ENCODE peak calls at places on chromosome 14, in five cellular contexts. One of them, this sample, is unnamed.

GRCh38 chr14:79383031-79383430 is 828.3 kb downstream of the DIO2 start:
- DNase-seq in activated T-helper 1 cell treated with Interleukin-2 at 50 U/mL for 16 hours: no peak
- DNase-seq in NCI-H460: no peak
- DNase-seq in AML-193: no peak
- DNase-seq in HCT116: no peak
- DNase-seq in this sample: no peak

GRCh38 chr14:99378782-99379214 is 101.9 kb downstream of the SETD3 start:
- DNase-seq in activated T-helper 1 cell treated with Interleukin-2 at 50 U/mL for 16 hours: no peak
- DNase-seq in NCI-H460: no peak
- DNase-seq in AML-193: no peak
- DNase-seq in HCT116: peak
- DNase-seq in this sample: peak

GRCh38 chr14:20808084-20808483 is 5.4 kb upstream of the RNASE1 start:
- DNase-seq in activated T-helper 1 cell treated with Interleukin-2 at 50 U/mL for 16 hours: no peak
- DNase-seq in NCI-H460: no peak
- DNase-seq in AML-193: no peak
- DNase-seq in HCT116: no peak
- DNase-seq in this sample: no peak

GRCh38 chr14:39467889-39468524 is 35.8 kb upstream of the FBXO33 start:
- DNase-seq in activated T-helper 1 cell treated with Interleukin-2 at 50 U/mL for 16 hours: no peak
- DNase-seq in NCI-H460: peak
- DNase-seq in AML-193: peak
- DNase-seq in HCT116: peak
- DNase-seq in this sample: no peak

GRCh38 chr14:92586966-92587365 is 73.4 kb downstream of the RIN3 start:
- DNase-seq in activated T-helper 1 cell treated with Interleukin-2 at 50 U/mL for 16 hours: no peak
- DNase-seq in NCI-H460: no peak
- DNase-seq in AML-193: no peak
- DNase-seq in HCT116: no peak
- DNase-seq in this sample: no peak

GRCh38 chr14:62743569-62743968 is 301.7 kb downstream of the KCNH5 start:
- DNase-seq in activated T-helper 1 cell treated with Interleukin-2 at 50 U/mL for 16 hours: no peak
- DNase-seq in NCI-H460: no peak
- DNase-seq in AML-193: no peak
- DNase-seq in HCT116: no peak
- DNase-seq in this sample: no peak

GRCh38 chr14:56211844-56212243 is 93.6 kb downstream of the PELI2 start:
- DNase-seq in activated T-helper 1 cell treated with Interleukin-2 at 50 U/mL for 16 hours: no peak
- DNase-seq in NCI-H460: no peak
- DNase-seq in AML-193: no peak
- DNase-seq in HCT116: no peak
- DNase-seq in this sample: no peak

GRCh38 chr14:70789961-70790360 is 19.4 kb downstream of the MAP3K9 start:
- DNase-seq in activated T-helper 1 cell treated with Interleukin-2 at 50 U/mL for 16 hours: no peak
- DNase-seq in NCI-H460: no peak
- DNase-seq in AML-193: no peak
- DNase-seq in HCT116: no peak
- DNase-seq in this sample: no peak

GRCh38 chr14:45135181-45135580 is 549 bp upstream of the FANCM start:
- DNase-seq in activated T-helper 1 cell treated with Interleukin-2 at 50 U/mL for 16 hours: no peak
- DNase-seq in NCI-H460: no peak
- DNase-seq in AML-193: no peak
- DNase-seq in HCT116: no peak
- DNase-seq in this sample: no peak

GRCh38 chr14:69107407-69108003 is 45.4 kb downstream of the DCAF5 start:
- DNase-seq in activated T-helper 1 cell treated with Interleukin-2 at 50 U/mL for 16 hours: no peak
- DNase-seq in NCI-H460: peak
- DNase-seq in AML-193: peak
- DNase-seq in HCT116: peak
- DNase-seq in this sample: peak

GRCh38 chr14:34496679-34497513 is 34.9 kb upstream of the SPTSSA start:
- DNase-seq in activated T-helper 1 cell treated with Interleukin-2 at 50 U/mL for 16 hours: no peak
- DNase-seq in NCI-H460: peak
- DNase-seq in AML-193: no peak
- DNase-seq in HCT116: peak
- DNase-seq in this sample: peak